ENCODE peak calls at places on chromosomes 12 and 14, in nine cellular contexts. One of them, this sample, is unnamed.

GRCh38 chr12:105705765-105706164 is 375.3 kb downstream of the C12orf75 start:
- DNase-seq in NCI-H82: peak
- DNase-seq in T-helper 9 cell: no peak
- DNase-seq in dorsolateral prefrontal cortex: no peak
- DNase-seq in NCI-H1105 treated with DMSO at 0.1 percent for 48 hours: peak
- DNase-seq in activated gamma-delta T cell: no peak
- DNase-seq in GDM1: no peak
- DNase-seq in HFFc6: peak
- DNase-seq in CD8-positive, alpha-beta memory T cell: no peak
- DNase-seq in this sample: peak

GRCh38 chr14:89669209-89669608 is 252.2 kb upstream of the FOXN3 start:
- DNase-seq in NCI-H82: no peak
- DNase-seq in T-helper 9 cell: no peak
- DNase-seq in dorsolateral prefrontal cortex: peak
- DNase-seq in NCI-H1105 treated with DMSO at 0.1 percent for 48 hours: no peak
- DNase-seq in activated gamma-delta T cell: no peak
- DNase-seq in GDM1: peak
- DNase-seq in HFFc6: no peak
- DNase-seq in CD8-positive, alpha-beta memory T cell: no peak
- DNase-seq in this sample: no peak

GRCh38 chr12:117540011-117540410 is 178.6 kb upstream of the NOS1 start:
- DNase-seq in NCI-H82: no peak
- DNase-seq in T-helper 9 cell: no peak
- DNase-seq in dorsolateral prefrontal cortex: no peak
- DNase-seq in NCI-H1105 treated with DMSO at 0.1 percent for 48 hours: no peak
- DNase-seq in activated gamma-delta T cell: no peak
- DNase-seq in GDM1: no peak
- DNase-seq in HFFc6: no peak
- DNase-seq in CD8-positive, alpha-beta memory T cell: no peak
- DNase-seq in this sample: no peak

GRCh38 chr12:52036587-52037171 is 14.6 kb upstream of the NR4A1 start:
- DNase-seq in NCI-H82: peak
- DNase-seq in T-helper 9 cell: peak
- DNase-seq in dorsolateral prefrontal cortex: peak
- DNase-seq in NCI-H1105 treated with DMSO at 0.1 percent for 48 hours: peak
- DNase-seq in activated gamma-delta T cell: peak
- DNase-seq in GDM1: no peak
- DNase-seq in HFFc6: peak
- DNase-seq in CD8-positive, alpha-beta memory T cell: peak
- DNase-seq in this sample: peak

GRCh38 chr14:101360045-101360931 is 201.0 kb upstream of the DIO3 start:
- DNase-seq in NCI-H82: peak
- DNase-seq in T-helper 9 cell: no peak
- DNase-seq in dorsolateral prefrontal cortex: no peak
- DNase-seq in NCI-H1105 treated with DMSO at 0.1 percent for 48 hours: no peak
- DNase-seq in activated gamma-delta T cell: no peak
- DNase-seq in GDM1: no peak
- DNase-seq in HFFc6: no peak
- DNase-seq in CD8-positive, alpha-beta memory T cell: no peak
- DNase-seq in this sample: no peak

GRCh38 chr14:80278293-80279037 is 67.2 kb upstream of the DIO2 start:
- DNase-seq in NCI-H82: no peak
- DNase-seq in T-helper 9 cell: no peak
- DNase-seq in dorsolateral prefrontal cortex: no peak
- DNase-seq in NCI-H1105 treated with DMSO at 0.1 percent for 48 hours: no peak
- DNase-seq in activated gamma-delta T cell: no peak
- DNase-seq in GDM1: no peak
- DNase-seq in HFFc6: no peak
- DNase-seq in CD8-positive, alpha-beta memory T cell: no peak
- DNase-seq in this sample: peak

GRCh38 chr12:10753066-10753465 is 29.9 kb upstream of the YBX3 start:
- DNase-seq in NCI-H82: no peak
- DNase-seq in T-helper 9 cell: no peak
- DNase-seq in dorsolateral prefrontal cortex: no peak
- DNase-seq in NCI-H1105 treated with DMSO at 0.1 percent for 48 hours: no peak
- DNase-seq in activated gamma-delta T cell: no peak
- DNase-seq in GDM1: no peak
- DNase-seq in HFFc6: peak
- DNase-seq in CD8-positive, alpha-beta memory T cell: no peak
- DNase-seq in this sample: no peak

GRCh38 chr14:89182326-89182725 is 234.7 kb downstream of the FOXN3 start:
- DNase-seq in NCI-H82: peak
- DNase-seq in T-helper 9 cell: no peak
- DNase-seq in dorsolateral prefrontal cortex: no peak
- DNase-seq in NCI-H1105 treated with DMSO at 0.1 percent for 48 hours: no peak
- DNase-seq in activated gamma-delta T cell: no peak
- DNase-seq in GDM1: no peak
- DNase-seq in HFFc6: no peak
- DNase-seq in CD8-positive, alpha-beta memory T cell: no peak
- DNase-seq in this sample: no peak

GRCh38 chr14:52042371-52043037 is 26.4 kb downstream of the NID2 start:
- DNase-seq in NCI-H82: no peak
- DNase-seq in T-helper 9 cell: no peak
- DNase-seq in dorsolateral prefrontal cortex: no peak
- DNase-seq in NCI-H1105 treated with DMSO at 0.1 percent for 48 hours: no peak
- DNase-seq in activated gamma-delta T cell: no peak
- DNase-seq in GDM1: no peak
- DNase-seq in HFFc6: no peak
- DNase-seq in CD8-positive, alpha-beta memory T cell: no peak
- DNase-seq in this sample: no peak

GRCh38 chr12:6640497-6640896 is 4.7 kb upstream of the LPAR5 start:
- DNase-seq in NCI-H82: no peak
- DNase-seq in T-helper 9 cell: no peak
- DNase-seq in dorsolateral prefrontal cortex: no peak
- DNase-seq in NCI-H1105 treated with DMSO at 0.1 percent for 48 hours: no peak
- DNase-seq in activated gamma-delta T cell: no peak
- DNase-seq in GDM1: no peak
- DNase-seq in HFFc6: no peak
- DNase-seq in CD8-positive, alpha-beta memory T cell: no peak
- DNase-seq in this sample: no peak

GRCh38 chr12:3127832-3128231 is 50.7 kb downstream of the TSPAN9 start:
- DNase-seq in NCI-H82: no peak
- DNase-seq in T-helper 9 cell: no peak
- DNase-seq in dorsolateral prefrontal cortex: no peak
- DNase-seq in NCI-H1105 treated with DMSO at 0.1 percent for 48 hours: no peak
- DNase-seq in activated gamma-delta T cell: no peak
- DNase-seq in GDM1: no peak
- DNase-seq in HFFc6: no peak
- DNase-seq in CD8-positive, alpha-beta memory T cell: no peak
- DNase-seq in this sample: no peak

This sample was measured in endothelial cell of umbilical vein.